ENCODE peak calls at places on chromosomes 11 and 22, in six cellular contexts. A, U, E, N, O and T are unnamed samples.

GRCh38 chr11:30760341-30760740 is 174.2 kb upstream of the MPPED2 start:
- DNase-seq in A (peak; percentile 5), U (no peak), E (no peak), N (no peak), O (no peak), T (no peak)

GRCh38 chr22:48881326-48881980 is 946.2 kb downstream of the BRD1 start:
- DNase-seq in A (no peak), U (no peak), E (no peak), N (no peak), O (peak; percentile 8), T (no peak)

GRCh38 chr22:45453764-45454163 is 40.3 kb downstream of the RIBC2 start:
- DNase-seq in A (no peak), U (peak; percentile 42), E (no peak), N (no peak), O (no peak), T (no peak)

GRCh38 chr11:64395545-64396078 is 36.6 kb downstream of the RPS6KA4 start:
- DNase-seq in A (no peak), U (no peak), E (no peak), N (no peak), O (no peak), T (no peak)

GRCh38 chr11:7894251-7894650 is 36.8 kb downstream of the OR10A6 start:
- DNase-seq in A (no peak), U (no peak), E (no peak), N (no peak), O (no peak), T (no peak)

GRCh38 chr11:33553486-33553885 is 147.1 kb downstream of the C11orf91 start:
- DNase-seq in A (peak; percentile 43), U (no peak), E (no peak), N (no peak), O (no peak), T (no peak)

GRCh38 chr11:70834277-70834940 is 418.0 kb downstream of the SHANK2 start:
- DNase-seq in A (peak; percentile 14), U (no peak), E (no peak), N (no peak), O (no peak), T (peak; percentile 35)

GRCh38 chr22:48098936-48099245 is 1336.4 kb downstream of the TBC1D22A start:
- DNase-seq in A (no peak), U (no peak), E (no peak), N (no peak), O (no peak), T (no peak)

GRCh38 chr22:23365961-23366360 is 185.7 kb downstream of the BCR start:
- DNase-seq in A (no peak), U (no peak), E (no peak), N (no peak), O (no peak), T (no peak)
- H3K27me3 ChIP-seq in A (peaks cover 18% of the 10 kb centered on the region), U (peaks cover 66% of the 10 kb centered on the region), E (peaks cover 11% of the 10 kb centered on the region), N (no peaks in the 10 kb centered on the region), O (no peaks in the 10 kb centered on the region), T (peaks cover 60% of the 10 kb centered on the region)

DNA sequence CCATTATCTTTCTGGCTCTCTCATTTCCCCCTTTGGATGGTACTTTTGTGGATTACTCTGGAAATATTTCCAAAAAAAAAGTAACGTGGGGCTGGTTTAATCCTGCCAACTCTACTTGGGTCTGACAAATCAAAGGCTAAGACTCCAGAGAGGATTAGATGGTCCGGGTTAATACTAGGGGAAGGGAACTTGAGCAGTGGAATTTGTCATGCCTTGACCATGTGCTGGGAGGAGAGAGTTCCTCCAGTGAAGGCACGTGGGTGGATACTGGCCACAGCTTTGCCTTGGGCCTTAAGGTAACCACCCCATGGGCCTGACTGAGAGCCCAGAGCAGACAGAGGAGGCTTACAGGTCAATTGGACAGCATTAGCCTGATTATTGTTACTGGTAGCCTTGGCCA is 120.3 kb downstream of the NAV2 start:
- DNase-seq in A (no peak), U (no peak), E (no peak), N (no peak), O (no peak), T (no peak)
- H3K27me3 ChIP-seq in A (no peaks in the 10 kb centered on the region), U (no peaks in the 10 kb centered on the region), E (no peaks in the 10 kb centered on the region), N (no peaks in the 10 kb centered on the region), O (no peaks in the 10 kb centered on the region), T (no peaks in the 10 kb centered on the region)

GRCh38 chr11:20059587-20060021 is 100.7 kb downstream of the DBX1 start:
- DNase-seq in A (no peak), U (peak; percentile 34), E (no peak), N (no peak), O (no peak), T (no peak)

GRCh38 chr11:20060180-20060579 is 100.1 kb downstream of the DBX1 start:
- DNase-seq in A (no peak), U (no peak), E (no peak), N (no peak), O (no peak), T (no peak)

GRCh38 chr11:20058749-20059458 is 101.4 kb downstream of the DBX1 start:
- DNase-seq in A (peak; percentile 31), U (peak; percentile 22), E (no peak), N (no peak), O (no peak), T (no peak)

GRCh38 chr11:20061766-20062165 is 98.5 kb downstream of the DBX1 start:
- DNase-seq in A (no peak), U (no peak), E (no peak), N (no peak), O (no peak), T (no peak)

GRCh38 chr11:20060647-20061205 is 99.5 kb downstream of the DBX1 start:
- DNase-seq in A (no peak), U (no peak), E (no peak), N (no peak), O (no peak), T (no peak)
- H3K27me3 ChIP-seq in A (no peaks in the 10 kb centered on the region), U (no peaks in the 10 kb centered on the region), E (no peaks in the 10 kb centered on the region), N (no peaks in the 10 kb centered on the region), O (no peaks in the 10 kb centered on the region), T (no peaks in the 10 kb centered on the region)

GRCh38 chr11:35524780-35525179 is 636 bp downstream of the PAMR1 start:
- DNase-seq in A (peak; percentile 68), U (peak; percentile 49), E (no peak), N (no peak), O (no peak), T (no peak)

GRCh38 chr11:35525501-35526175 is at the start of gene PAMR1:
- DNase-seq in A (peak; percentile 90), U (peak; percentile 93), E (peak; percentile 74), N (peak; percentile 75), O (peak; percentile 51), T (peak; percentile 41)

GRCh38 chr11:35531246-35531645 is 5.8 kb upstream of the PAMR1 start:
- DNase-seq in A (no peak), U (peak; percentile 42), E (no peak), N (no peak), O (no peak), T (no peak)

GRCh38 chr11:35526370-35526792 is 965 bp upstream of the PAMR1 start:
- DNase-seq in A (peak; percentile 65), U (no peak), E (no peak), N (no peak), O (no peak), T (no peak)

GRCh38 chr11:35529971-35530495 is 4.6 kb upstream of the PAMR1 start:
- DNase-seq in A (peak; percentile 98), U (peak; percentile 83), E (no peak), N (no peak), O (no peak), T (no peak)
- H3K27me3 ChIP-seq in A (no peaks in the 10 kb centered on the region), U (no peaks in the 10 kb centered on the region), E (peaks cover 4% of the 10 kb centered on the region), N (peaks cover 7% of the 10 kb centered on the region), O (no peaks in the 10 kb centered on the region), T (no peaks in the 10 kb centered on the region)

DNA sequence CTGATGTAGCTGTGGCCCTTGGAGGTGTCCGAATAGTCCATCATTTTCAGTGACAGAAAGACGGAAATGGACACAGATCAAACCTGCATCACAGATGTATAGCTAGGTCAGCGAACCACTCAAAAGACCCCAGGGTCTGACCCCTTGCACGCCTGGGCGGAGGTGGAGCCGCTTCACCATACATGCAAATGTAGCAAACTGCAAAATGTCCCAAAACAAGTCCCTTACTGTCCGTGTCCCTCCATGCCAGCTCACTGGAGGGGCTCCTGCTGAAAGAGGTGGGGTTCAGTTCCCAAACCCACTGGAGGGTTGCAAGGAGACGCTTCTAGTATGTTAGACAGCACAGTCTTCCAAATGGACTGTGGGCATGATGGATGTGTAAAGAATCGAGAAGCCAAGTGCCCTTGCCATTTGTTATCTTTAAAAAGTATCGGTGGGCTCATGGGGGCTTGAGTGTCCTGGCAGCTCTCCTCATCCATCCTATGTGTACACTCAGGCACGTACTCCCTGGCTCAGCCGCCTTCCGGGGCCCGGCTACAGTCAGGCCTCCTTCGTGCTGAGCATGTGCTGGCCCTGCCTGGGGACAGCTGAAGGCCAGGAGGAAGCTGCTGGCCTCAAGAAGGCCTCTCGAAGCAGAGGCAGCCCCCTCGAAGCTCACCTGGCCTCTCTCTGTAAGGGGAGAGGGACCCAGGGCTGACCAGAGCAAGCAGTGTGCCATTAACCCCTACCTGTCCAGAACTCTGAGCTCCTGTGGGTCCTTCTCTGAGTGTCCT is 20.2 kb upstream of the KCNQ1OT1 start:
- DNase-seq in A (no peak), U (no peak), E (no peak), N (no peak), O (no peak), T (no peak)
- H3K27me3 ChIP-seq in A (peaks cover 73% of the 10 kb centered on the region), U (peaks cover 15% of the 10 kb centered on the region), E (no peaks in the 10 kb centered on the region), N (no peaks in the 10 kb centered on the region), O (no peaks in the 10 kb centered on the region), T (peaks cover 30% of the 10 kb centered on the region)